ENCODE peak calls at places on chromosome 4, in ten cellular contexts. W is RWPE1, N is brain microvascular endothelial cell, Q is hepatocyte, K is HCT116, Y is neural progenitor cell, P is tibial artery, D is A549, O is Peyer's patch, I is cardiac muscle cell. X is an unnamed sample.

GRCh38 chr4:7845493-7846124 is 94.1 kb downstream of the AFAP1 start:
- DNase-seq in W (no peak), N (no peak), Q (no peak), K (no peak), Y (peak), P (no peak), D (no peak), O (no peak), I (no peak), X (no peak)

GRCh38 chr4:133154725-133155124 is 5.6 kb downstream of the PCDH10 start:
- DNase-seq in W (no peak), N (peak), Q (peak), K (peak), Y (peak), P (no peak), D (no peak), O (no peak), I (peak), X (peak)

GRCh38 chr4:155353923-155354540 is 22.7 kb downstream of the MAP9 start:
- DNase-seq in W (peak), N (peak), Q (peak), K (peak), Y (peak), P (peak), D (peak), O (peak), I (peak), X (peak)

GRCh38 chr4:119139316-119139715 is 3.7 kb downstream of the MYOZ2 start:
- DNase-seq in W (no peak), N (no peak), Q (no peak), K (no peak), Y (no peak), P (no peak), D (no peak), O (no peak), I (no peak), X (no peak)

GRCh38 chr4:96652821-96653220 is 812.9 kb downstream of the PDHA2 start:
- DNase-seq in W (no peak), N (no peak), Q (no peak), K (no peak), Y (no peak), P (no peak), D (no peak), O (no peak), I (no peak), X (no peak)

GRCh38 chr4:113758361-113758760 is 3.2 kb downstream of the CAMK2D start:
- DNase-seq in W (no peak), N (no peak), Q (no peak), K (no peak), Y (no peak), P (no peak), D (no peak), O (no peak), I (no peak), X (no peak)

GRCh38 chr4:56080384-56080783 is 131.6 kb downstream of the CEP135 start:
- DNase-seq in W (no peak), N (no peak), Q (peak), K (no peak), Y (no peak), P (no peak), D (no peak), O (no peak), I (no peak), X (no peak)

GRCh38 chr4:40846556-40846955 is 96.8 kb downstream of the NSUN7 start:
- DNase-seq in W (no peak), N (no peak), Q (no peak), K (no peak), Y (no peak), P (no peak), D (no peak), O (no peak), I (no peak), X (no peak)

GRCh38 chr4:184807797-184808718 is 17.7 kb downstream of the ACSL1 start:
- DNase-seq in W (no peak), N (peak), Q (no peak), K (no peak), Y (peak), P (peak), D (no peak), O (no peak), I (peak), X (no peak)

GRCh38 chr4:89836031-89836777 is 757 bp downstream of the SNCA start:
- DNase-seq in W (no peak), N (no peak), Q (peak), K (no peak), Y (peak), P (no peak), D (no peak), O (no peak), I (peak), X (no peak)

GRCh38 chr4:182738283-182739047 is 178.7 kb downstream of the DCTD start:
- DNase-seq in W (peak), N (no peak), Q (no peak), K (no peak), Y (no peak), P (no peak), D (no peak), O (no peak), I (no peak), X (no peak)

GRCh38 chr4:123709336-123709735 is 312.7 kb downstream of the SPRY1 start:
- DNase-seq in W (no peak), N (no peak), Q (no peak), K (peak), Y (no peak), P (no peak), D (no peak), O (peak), I (no peak), X (no peak)

GRCh38 chr4:23728393-23728792 is 161.5 kb downstream of the PPARGC1A start:
- DNase-seq in W (peak), N (peak), Q (no peak), K (no peak), Y (no peak), P (no peak), D (peak), O (no peak), I (no peak), X (no peak)

GRCh38 chr4:145538636-145539035 is 57.0 kb downstream of the SMAD1 start:
- DNase-seq in W (no peak), N (no peak), Q (no peak), K (no peak), Y (no peak), P (no peak), D (no peak), O (no peak), I (no peak), X (no peak)

GRCh38 chr4:4875611-4876010 is 16.1 kb downstream of the MSX1 start:
- DNase-seq in W (no peak), N (no peak), Q (no peak), K (no peak), Y (peak), P (no peak), D (no peak), O (no peak), I (no peak), X (no peak)

GRCh38 chr4:146577111-146577510 is 55.4 kb upstream of the SLC10A7 start:
- DNase-seq in W (no peak), N (peak), Q (no peak), K (no peak), Y (no peak), P (no peak), D (no peak), O (no peak), I (no peak), X (no peak)

GRCh38 chr4:26829018-26829417 is 31.6 kb upstream of the STIM2 start:
- DNase-seq in W (no peak), N (no peak), Q (no peak), K (no peak), Y (no peak), P (no peak), D (no peak), O (no peak), I (no peak), X (no peak)

GRCh38 chr4:186104895-186105720 is 604 bp downstream of the FAM149A start:
- DNase-seq in W (peak), N (no peak), Q (peak), K (no peak), Y (peak), P (no peak), D (no peak), O (peak), I (peak), X (no peak)
- TF ChIP-seq CTCF in W (no peak), N (no peak), Q (peak), K (no peak), Y (peak), P (no peak), D (no peak), O (no peak), I (peak), X (peak)

GRCh38 chr4:42672359-42673083 is 15.6 kb upstream of the ATP8A1 start:
- DNase-seq in W (no peak), N (no peak), Q (no peak), K (no peak), Y (no peak), P (no peak), D (no peak), O (no peak), I (no peak), X (no peak)
- H3K27ac ChIP-seq in W (no peak), N (no peak), Q (no peak), K (no peak), Y (no peak), P (no peak), D (no peak), O (peak), I (no peak), X (no peak)

DNA sequence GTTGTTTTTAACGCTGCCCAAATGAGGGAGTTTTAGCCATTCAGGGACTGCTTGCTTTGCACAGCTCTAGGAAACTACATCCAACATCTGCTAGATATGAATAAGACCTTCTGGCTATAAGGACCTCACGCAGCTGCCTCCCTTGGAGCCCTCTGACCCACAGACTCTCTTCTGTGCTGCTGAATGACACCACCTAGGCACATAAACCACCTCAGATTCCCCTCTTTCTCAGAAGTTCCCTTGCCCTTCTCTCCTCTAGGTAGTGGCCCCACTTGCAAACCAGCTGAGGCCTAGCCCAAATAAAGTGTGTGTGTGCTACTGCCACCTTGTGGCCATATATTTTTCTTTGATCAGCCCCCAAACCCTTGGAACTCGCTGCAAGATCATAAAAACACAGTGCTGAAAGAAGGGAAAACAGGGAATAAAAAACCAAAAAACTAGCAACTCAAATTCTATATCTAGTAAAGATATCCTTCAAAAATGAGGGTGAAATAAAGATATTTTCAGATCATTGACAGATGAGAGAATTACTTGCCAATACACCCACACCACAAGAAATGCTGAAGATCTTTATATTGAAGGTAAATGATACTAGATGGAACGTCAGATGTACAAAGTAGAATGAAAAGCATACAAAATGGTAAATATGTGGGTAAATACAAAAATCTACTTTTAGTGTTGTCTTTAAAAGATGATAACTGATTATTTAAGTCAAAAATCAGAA is 265.9 kb downstream of the ADAMTS3 start:
- DNase-seq in W (peak), N (peak), Q (peak), K (peak), Y (peak), P (no peak), D (peak), O (peak), I (peak), X (peak)
- TF ChIP-seq CTCF in W (peak), N (peak), Q (peak), K (peak), Y (peak), P (peak), D (peak), O (peak), I (peak), X (peak)

DNA sequence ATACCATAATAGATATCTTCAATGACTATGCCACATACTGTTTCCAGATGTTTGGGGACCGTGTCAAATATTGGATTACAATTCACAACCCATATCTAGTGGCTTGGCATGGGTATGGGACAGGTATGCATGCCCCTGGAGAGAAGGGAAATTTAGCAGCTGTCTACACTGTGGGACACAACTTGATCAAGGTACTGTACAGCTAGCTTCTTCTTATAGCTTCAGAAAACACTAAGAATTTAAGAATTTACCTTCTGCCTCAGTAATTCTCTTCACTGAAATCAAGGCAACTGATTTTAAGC is 805 bp downstream of the KLB start:
- DNase-seq in W (no peak), N (no peak), Q (no peak), K (no peak), Y (no peak), P (no peak), D (no peak), O (no peak), I (no peak), X (no peak)
- H3K27ac ChIP-seq in W (no peak), N (no peak), Q (peak), K (no peak), Y (no peak), P (no peak), D (no peak), O (no peak), I (no peak), X (no peak)

GRCh38 chr4:180253419-180253818 is 1989.8 kb upstream of the TENM3 start:
- DNase-seq in W (no peak), N (no peak), Q (no peak), K (no peak), Y (no peak), P (no peak), D (no peak), O (no peak), I (no peak), X (no peak)
- TF ChIP-seq CTCF in W (no peak), N (no peak), Q (no peak), K (no peak), Y (no peak), P (no peak), D (no peak), O (no peak), I (no peak), X (no peak)

DNA sequence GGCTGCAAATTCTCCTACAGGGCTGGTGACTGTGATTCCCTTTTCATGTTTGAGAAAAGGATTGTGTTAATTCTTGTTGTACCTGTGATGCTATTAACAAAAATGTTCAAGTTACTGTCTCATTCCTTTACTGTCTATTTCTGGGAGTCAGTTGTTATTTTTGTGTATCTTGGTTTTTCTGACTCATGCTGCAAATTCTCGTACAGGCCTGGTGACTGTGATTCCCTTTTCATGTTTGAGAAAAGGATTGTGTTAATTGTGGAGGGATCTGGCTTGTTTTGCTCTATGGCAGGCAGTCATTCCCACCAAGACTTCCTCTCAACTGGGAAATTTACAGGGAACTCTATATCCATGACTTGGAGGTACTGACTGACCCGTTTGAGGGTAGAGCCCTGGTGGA is 693.4 kb upstream of the INTU start:
- DNase-seq in W (no peak), N (peak), Q (no peak), K (no peak), Y (no peak), P (no peak), D (no peak), O (no peak), I (no peak), X (no peak)
- H3K27ac ChIP-seq in W (no peak), N (peak), Q (no peak), K (peak), Y (no peak), P (no peak), D (no peak), O (no peak), I (no peak), X (no peak)

GRCh38 chr4:153789741-153790651 is 1.1 kb upstream of the SFRP2 start:
- DNase-seq in W (no peak), N (no peak), Q (no peak), K (no peak), Y (peak), P (no peak), D (no peak), O (no peak), I (no peak), X (no peak)

GRCh38 chr4:153794001-153794400 is 5.1 kb upstream of the SFRP2 start:
- DNase-seq in W (no peak), N (no peak), Q (peak), K (no peak), Y (no peak), P (no peak), D (no peak), O (no peak), I (no peak), X (no peak)

GRCh38 chr4:153792893-153793227 is 4.0 kb upstream of the SFRP2 start:
- DNase-seq in W (no peak), N (no peak), Q (no peak), K (no peak), Y (peak), P (no peak), D (no peak), O (no peak), I (no peak), X (no peak)

GRCh38 chr4:153790962-153791551 is 2.2 kb upstream of the SFRP2 start:
- DNase-seq in W (no peak), N (no peak), Q (peak), K (no peak), Y (peak), P (no peak), D (no peak), O (no peak), I (peak), X (no peak)

DNA sequence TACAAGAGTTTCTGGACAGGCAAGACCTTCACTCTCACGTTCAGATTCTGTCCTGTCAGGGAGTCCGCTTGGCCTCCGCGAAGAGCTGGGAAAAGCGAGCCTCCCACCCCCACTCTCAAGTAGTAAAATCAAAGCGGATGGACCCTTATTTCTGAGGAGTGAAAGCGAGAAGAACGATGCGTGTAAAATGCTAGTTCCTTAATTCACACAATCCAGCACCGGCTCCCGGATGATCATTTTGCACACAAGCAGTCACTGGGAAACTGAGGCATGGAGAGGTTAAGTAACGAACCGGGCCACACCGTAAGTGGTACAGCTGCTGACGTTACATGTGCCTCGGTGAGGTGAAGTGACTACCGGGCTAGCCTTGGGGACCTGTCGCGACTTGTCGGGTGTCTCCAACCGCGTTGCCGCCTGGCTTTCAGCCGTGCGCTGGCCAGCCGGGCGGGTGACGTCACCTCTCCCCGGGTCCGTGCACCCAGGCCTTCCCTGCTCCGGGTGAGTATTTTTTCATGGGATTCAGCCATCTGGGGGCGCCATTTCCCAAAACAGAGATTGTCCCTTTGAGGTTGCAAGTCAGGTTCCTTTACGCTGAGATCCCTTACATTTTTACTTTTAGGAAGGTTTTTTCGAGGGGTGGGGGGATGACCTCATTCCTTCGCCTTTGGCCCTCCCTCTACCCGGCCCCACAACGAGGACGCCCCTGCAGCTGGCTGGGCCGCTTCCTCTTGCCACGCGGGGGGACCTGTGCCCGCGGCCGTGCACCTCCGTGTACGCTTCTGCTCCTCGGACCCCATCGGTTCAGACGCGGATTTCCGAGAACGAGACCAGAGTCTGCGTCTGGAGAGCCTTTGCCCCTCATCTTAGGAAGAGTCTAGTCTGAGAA is 3.4 kb upstream of the SFRP2 start:
- DNase-seq in W (peak), N (peak), Q (peak), K (no peak), Y (peak), P (peak), D (no peak), O (peak), I (peak), X (no peak)
- TF ChIP-seq CTCF in W (no peak), N (peak), Q (peak), K (peak), Y (peak), P (no peak), D (no peak), O (no peak), I (peak), X (peak)

DNA sequence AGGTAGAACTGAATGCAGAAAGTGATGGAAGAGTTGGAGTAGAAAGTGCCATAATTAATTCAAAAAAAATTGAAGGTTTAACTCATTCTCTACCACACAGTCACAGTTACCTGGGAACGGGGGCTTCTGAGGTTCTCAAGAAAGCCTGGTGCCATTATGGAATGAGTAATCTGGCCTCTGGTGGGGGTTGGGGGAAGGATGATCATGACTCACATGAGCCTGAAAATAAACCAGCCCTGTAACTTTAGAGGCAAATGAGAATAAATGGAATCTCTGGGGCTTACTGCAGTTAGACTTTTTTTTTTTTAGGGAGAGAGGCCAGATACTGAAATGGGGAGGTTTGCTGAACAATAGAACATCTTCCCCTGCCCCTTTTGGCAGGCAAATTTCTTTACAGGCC is 55.3 kb downstream of the SOD3 start:
- DNase-seq in W (peak), N (peak), Q (peak), K (no peak), Y (no peak), P (peak), D (no peak), O (no peak), I (no peak), X (no peak)
- H3K27ac ChIP-seq in W (no peak), N (peak), Q (no peak), K (no peak), Y (no peak), P (peak), D (no peak), O (no peak), I (no peak), X (no peak)

GRCh38 chr4:105600256-105600655 is 47.8 kb downstream of the ARHGEF38 start:
- DNase-seq in W (no peak), N (no peak), Q (no peak), K (no peak), Y (peak), P (no peak), D (no peak), O (no peak), I (no peak), X (no peak)

GRCh38 chr4:105596676-105597075 is 44.3 kb downstream of the ARHGEF38 start:
- DNase-seq in W (no peak), N (no peak), Q (no peak), K (no peak), Y (peak), P (no peak), D (no peak), O (no peak), I (peak), X (no peak)

GRCh38 chr4:105599475-105599874 is 47.1 kb downstream of the ARHGEF38 start:
- DNase-seq in W (no peak), N (no peak), Q (no peak), K (no peak), Y (no peak), P (no peak), D (no peak), O (no peak), I (no peak), X (no peak)

GRCh38 chr4:105598044-105598443 is 45.6 kb downstream of the ARHGEF38 start:
- DNase-seq in W (no peak), N (no peak), Q (no peak), K (no peak), Y (no peak), P (no peak), D (no peak), O (no peak), I (no peak), X (no peak)

DNA sequence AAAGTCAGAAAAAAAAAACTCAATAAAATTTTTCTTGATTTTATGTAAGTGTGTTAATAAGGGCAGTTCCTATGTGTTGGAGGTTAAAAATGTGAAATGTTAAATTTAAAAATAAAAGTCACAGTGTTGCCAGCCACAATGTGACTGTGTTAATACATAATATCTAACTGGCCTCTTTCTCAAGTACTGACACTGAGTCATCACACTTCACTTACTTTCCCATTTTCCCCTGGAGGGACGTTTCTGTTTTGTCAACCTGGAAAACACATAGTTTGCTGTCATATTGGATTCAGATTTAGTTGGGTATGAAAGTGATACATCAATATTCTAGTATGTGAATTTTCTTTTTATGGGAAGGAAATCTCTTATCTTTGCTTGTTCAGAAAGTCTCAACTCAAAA is 46.4 kb downstream of the ARHGEF38 start:
- DNase-seq in W (no peak), N (no peak), Q (peak), K (no peak), Y (no peak), P (no peak), D (no peak), O (no peak), I (no peak), X (no peak)
- TF ChIP-seq CTCF in W (no peak), N (no peak), Q (no peak), K (no peak), Y (no peak), P (no peak), D (no peak), O (no peak), I (no peak), X (no peak)

X was measured in OCI-LY7.